ENCODE peak calls at places on chromosomes 7 and 10, in eight cellular contexts. O, I, Z, L, P, Y, H and E are unnamed samples.
A peak's percentile ranks its signal among the peaks of the same experiment; 100 is the strongest.

GRCh38 chr10:70191906-70192305 is 21.6 kb upstream of the SAR1A start:
- DNase-seq in Y (no peak), P (no peak), O (no peak), I (no peak), Z (no peak), H (no peak), L (no peak), E (no peak)

GRCh38 chr7:116521046-116521664 is 3.7 kb upstream of the CAV1 start:
- DNase-seq in O (no peak), Z (peak; percentile 56), I (no peak), L (no peak), Y (no peak), H (no peak), P (no peak), E (no peak)

GRCh38 chr7:156962145-156962544 is 12.6 kb downstream of the NOM1 start:
- DNase-seq in O (no peak), H (no peak), I (no peak), L (no peak), Y (no peak), Z (no peak), P (no peak), E (no peak)

GRCh38 chr7:151408839-151409554 is 841 bp downstream of the WDR86 start:
- DNase-seq in Y (peak; percentile 87), L (no peak), I (no peak), H (no peak), Z (no peak), O (no peak), P (no peak), E (no peak)

GRCh38 chr10:91335147-91335546 is 75.0 kb upstream of the HECTD2 start:
- DNase-seq in Z (no peak), P (no peak), L (no peak), Y (no peak), H (no peak), O (no peak), I (no peak), E (no peak)

GRCh38 chr7:8260871-8261707 is 878 bp downstream of the ICA1 start:
- DNase-seq in O (peak; percentile 67), I (peak; percentile 22), P (peak; percentile 50), L (peak; percentile 28), H (peak; percentile 27), Y (peak; percentile 59), Z (peak; percentile 63), E (peak; percentile 51)

GRCh38 chr10:17961551-17962422 is 10.1 kb downstream of the SLC39A12 start:
- DNase-seq in I (no peak), O (no peak), H (no peak), L (no peak), Z (no peak), Y (no peak), P (no peak), E (no peak)

GRCh38 chr10:91864744-91865143 is 44.5 kb downstream of the FGFBP3 start:
- DNase-seq in L (no peak), H (no peak), O (no peak), Z (no peak), P (no peak), I (no peak), Y (no peak), E (no peak)

GRCh38 chr10:69703766-69704191 is 73.7 kb downstream of the FAM241B start:
- DNase-seq in Y (no peak), P (no peak), I (no peak), L (no peak), H (no peak), Z (no peak), O (no peak), E (no peak)

GRCh38 chr7:80253653-80254052 is 119.0 kb downstream of the GNAI1 start:
- DNase-seq in L (no peak), Y (no peak), O (no peak), I (no peak), Z (no peak), H (no peak), P (no peak), E (no peak)

GRCh38 chr7:130277763-130278643 is 11.3 kb downstream of the CPA2 start:
- DNase-seq in Z (peak; percentile 58), H (peak; percentile 26), I (peak; percentile 63), P (peak; percentile 57), O (peak; percentile 49), L (peak; percentile 46), Y (peak; percentile 58), E (peak; percentile 70)

GRCh38 chr7:132709971-132710567 is 133.8 kb upstream of the PLXNA4 start:
- DNase-seq in Z (peak; percentile 59), I (no peak), L (peak; percentile 49), Y (peak; percentile 28), H (no peak), P (peak; percentile 18), O (peak; percentile 32), E (peak; percentile 72)
- TF ChIP-seq POLR2A in Z (no peak), I (no peak), L (no peak), Y (no peak), H (no peak), P (no peak), O (no peak), E (no peak)

GRCh38 chr10:43683451-43684197 is 34.9 kb upstream of the ZNF32 start:
- DNase-seq in Z (no peak), L (peak; percentile 69), I (no peak), P (no peak), O (no peak), Y (peak; percentile 17), H (no peak), E (peak; percentile 37)

GRCh38 chr10:43685744-43686143 is 37.1 kb upstream of the ZNF32 start:
- DNase-seq in Z (no peak), L (no peak), Y (peak; percentile 53), I (no peak), H (no peak), O (peak; percentile 45), P (peak; percentile 31), E (no peak)

GRCh38 chr10:43686414-43686813 is 37.7 kb upstream of the ZNF32 start:
- DNase-seq in O (no peak), P (no peak), L (peak; percentile 42), Z (no peak), H (no peak), I (no peak), Y (no peak), E (no peak)

GRCh38 chr10:43682956-43683355 is 34.3 kb upstream of the ZNF32 start:
- DNase-seq in H (no peak), I (no peak), Z (no peak), O (no peak), Y (no peak), P (no peak), L (no peak), E (no peak)

DNA sequence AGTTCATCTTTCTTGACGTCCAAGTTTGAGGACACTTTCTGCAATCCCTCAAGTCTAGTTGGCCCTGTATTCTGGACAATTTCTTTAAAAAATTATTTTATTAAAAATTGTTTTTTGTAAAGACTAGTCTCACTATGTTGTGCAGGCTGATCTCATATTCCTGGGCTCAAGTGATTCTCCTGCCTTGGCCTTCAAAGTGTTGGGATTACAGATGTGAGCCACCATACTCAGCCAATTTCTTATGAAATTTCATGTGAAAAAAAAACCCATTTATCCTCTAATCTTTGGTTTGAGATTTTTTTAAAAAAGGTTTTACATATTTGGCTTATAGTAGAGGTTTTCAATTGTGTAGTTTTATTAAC is 35.5 kb upstream of the ZNF32 start:
- DNase-seq in Y (no peak), O (no peak), I (no peak), P (no peak), H (no peak), L (no peak), Z (no peak), E (no peak)
- H3K4me1 ChIP-seq in Y (peaks cover 22% of the 10 kb centered on the region), O (peaks cover 11% of the 10 kb centered on the region), I (no peaks in the 10 kb centered on the region), P (no peaks in the 10 kb centered on the region), H (peaks cover 7% of the 10 kb centered on the region), L (peaks cover 8% of the 10 kb centered on the region), Z (no peaks in the 10 kb centered on the region), E (no peaks in the 10 kb centered on the region)

DNA sequence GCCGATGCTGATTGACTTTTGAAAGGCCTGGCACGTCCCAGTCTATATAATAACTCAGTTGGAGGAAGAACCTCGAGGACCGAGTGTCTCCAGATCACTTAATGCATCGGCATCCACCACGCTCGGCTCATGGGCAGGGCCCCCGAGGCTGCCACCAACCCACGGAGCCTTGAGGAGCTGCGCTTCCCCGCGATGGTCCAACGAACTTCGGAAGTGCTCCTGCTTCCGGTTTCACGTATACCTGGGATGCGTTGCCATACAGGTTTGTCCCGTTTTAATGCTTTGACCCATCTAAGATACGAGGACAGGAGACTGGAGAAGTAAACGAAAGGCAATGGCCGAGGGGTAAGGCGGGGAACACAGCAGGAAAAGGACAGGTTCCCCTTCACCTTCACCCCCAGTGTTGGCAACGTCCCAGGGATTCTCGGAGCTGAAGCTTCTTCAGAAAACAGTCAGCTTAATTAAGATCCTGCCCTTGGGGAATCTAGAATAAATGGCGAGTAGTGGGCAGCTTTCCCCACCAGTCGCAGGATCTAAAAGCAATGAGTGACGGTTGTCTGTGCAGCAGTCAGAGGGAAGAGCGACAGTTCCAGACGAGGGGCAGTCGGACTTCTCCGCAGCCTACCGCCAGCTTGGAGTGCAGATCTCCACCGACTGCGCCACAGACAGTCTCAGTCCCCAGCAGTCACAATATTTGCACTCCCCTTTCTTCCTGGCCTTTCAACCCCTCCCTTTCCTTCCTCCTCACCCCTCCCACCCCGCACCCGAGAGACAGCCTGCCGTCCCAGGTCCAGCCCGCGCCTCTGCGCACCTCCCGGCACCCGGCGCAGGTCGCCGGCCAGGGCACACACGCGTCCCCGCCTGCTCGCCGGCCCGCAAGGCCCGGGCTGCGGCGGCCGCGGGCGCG is 10.7 kb upstream of the SP8 start:
- DNase-seq in L (no peak), I (no peak), P (no peak), O (no peak), Z (no peak), H (peak; percentile 39), Y (no peak), E (no peak)
- TF ChIP-seq POLR2A in L (peak; percentile 42), I (no peak), P (no peak), O (no peak), Z (peak; percentile 24), H (no peak), Y (no peak), E (no peak)

GRCh38 chr7:2698581-2699288 is 10.7 kb downstream of the AMZ1 start:
- DNase-seq in H (no peak), O (no peak), L (no peak), Z (no peak), I (no peak), Y (no peak), P (no peak), E (no peak)
- H3K4me1 ChIP-seq in H (no peaks in the 10 kb centered on the region), O (peaks cover 4% of the 10 kb centered on the region), L (peaks cover 21% of the 10 kb centered on the region), Z (no peaks in the 10 kb centered on the region), I (no peaks in the 10 kb centered on the region), Y (no peaks in the 10 kb centered on the region), P (no peaks in the 10 kb centered on the region), E (no peaks in the 10 kb centered on the region)